ENCODE peak calls at places on chromosomes 2 and 18, in six cellular contexts. One of them, this sample, is unnamed.

GRCh38 chr2:225466891-225467604 is 67.5 kb downstream of the NYAP2 start:
- DNase-seq in A673: no peak
- DNase-seq in colonic mucosa: peak; percentile 22
- DNase-seq in prostate gland: no peak
- DNase-seq in brain microvascular endothelial cell: no peak
- DNase-seq in CD8-positive, alpha-beta memory T cell: no peak
- DNase-seq in this sample: no peak

GRCh38 chr2:17682098-17682857 is 71.3 kb downstream of the SMC6 start:
- DNase-seq in prostate gland: no peak
- DNase-seq in CD8-positive, alpha-beta memory T cell: no peak
- DNase-seq in A673: no peak
- DNase-seq in brain microvascular endothelial cell: no peak
- DNase-seq in colonic mucosa: no peak
- DNase-seq in this sample: no peak

GRCh38 chr2:187581125-187581896 is 27.1 kb upstream of the TFPI start:
- DNase-seq in colonic mucosa: peak; percentile 28
- DNase-seq in prostate gland: no peak
- DNase-seq in brain microvascular endothelial cell: peak; percentile 45
- DNase-seq in CD8-positive, alpha-beta memory T cell: no peak
- DNase-seq in A673: peak; percentile 79
- DNase-seq in this sample: no peak

GRCh38 chr18:6509417-6510198 is 94.9 kb upstream of the L3MBTL4 start:
- DNase-seq in A673: no peak
- DNase-seq in CD8-positive, alpha-beta memory T cell: no peak
- DNase-seq in brain microvascular endothelial cell: no peak
- DNase-seq in colonic mucosa: no peak
- DNase-seq in prostate gland: peak; percentile 25
- DNase-seq in this sample: no peak

GRCh38 chr2:38465789-38466127 is 88.7 kb upstream of the ATL2 start:
- DNase-seq in CD8-positive, alpha-beta memory T cell: no peak
- DNase-seq in colonic mucosa: peak; percentile 41
- DNase-seq in A673: peak; percentile 48
- DNase-seq in brain microvascular endothelial cell: peak; percentile 21
- DNase-seq in prostate gland: no peak
- DNase-seq in this sample: no peak

GRCh38 chr2:111168528-111168929 is 47.8 kb downstream of the BCL2L11 start:
- DNase-seq in CD8-positive, alpha-beta memory T cell: no peak
- DNase-seq in colonic mucosa: peak; percentile 63
- DNase-seq in A673: peak; percentile 44
- DNase-seq in brain microvascular endothelial cell: peak; percentile 83
- DNase-seq in prostate gland: no peak
- DNase-seq in this sample: peak; percentile 72

GRCh38 chr2:19762959-19763605 is 138.7 kb downstream of the TTC32 start:
- DNase-seq in colonic mucosa: no peak
- DNase-seq in A673: no peak
- DNase-seq in CD8-positive, alpha-beta memory T cell: no peak
- DNase-seq in brain microvascular endothelial cell: no peak
- DNase-seq in prostate gland: no peak
- DNase-seq in this sample: no peak

GRCh38 chr18:48979944-48980890 is 29.5 kb upstream of the SMAD7 start:
- DNase-seq in A673: no peak
- DNase-seq in prostate gland: no peak
- DNase-seq in CD8-positive, alpha-beta memory T cell: no peak
- DNase-seq in brain microvascular endothelial cell: peak; percentile 51
- DNase-seq in colonic mucosa: peak; percentile 36
- DNase-seq in this sample: no peak

GRCh38 chr18:77359561-77360314 is 110.1 kb downstream of the GALR1 start:
- DNase-seq in brain microvascular endothelial cell: no peak
- DNase-seq in CD8-positive, alpha-beta memory T cell: no peak
- DNase-seq in colonic mucosa: no peak
- DNase-seq in prostate gland: no peak
- DNase-seq in A673: no peak
- DNase-seq in this sample: no peak

GRCh38 chr2:223526106-223526505 is 76.1 kb downstream of the SCG2 start:
- DNase-seq in colonic mucosa: no peak
- DNase-seq in brain microvascular endothelial cell: no peak
- DNase-seq in CD8-positive, alpha-beta memory T cell: no peak
- DNase-seq in prostate gland: no peak
- DNase-seq in A673: no peak
- DNase-seq in this sample: no peak

DNA sequence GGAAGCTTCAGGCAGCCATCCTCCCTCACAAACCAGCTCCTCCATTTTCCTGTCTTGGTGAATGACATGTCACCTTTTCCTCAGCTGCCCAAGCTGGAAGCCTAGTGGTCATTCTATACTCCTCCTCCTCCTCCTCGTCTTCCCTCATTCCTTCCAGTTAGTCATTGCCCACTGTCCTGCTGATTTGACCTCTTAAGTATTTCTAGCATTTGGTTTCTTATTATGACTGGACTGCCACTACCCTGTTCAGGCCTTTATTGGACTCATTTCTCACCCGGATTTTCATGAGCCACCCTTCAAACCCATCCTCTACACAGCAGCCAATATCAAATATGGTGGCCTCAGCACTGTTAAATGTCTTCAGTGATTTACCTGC is 21.9 kb upstream of the MGAT5 start:
- DNase-seq in CD8-positive, alpha-beta memory T cell: no peak
- DNase-seq in A673: no peak
- DNase-seq in prostate gland: no peak
- DNase-seq in colonic mucosa: no peak
- DNase-seq in brain microvascular endothelial cell: peak; percentile 54
- DNase-seq in this sample: no peak
- H3K27ac ChIP-seq in CD8-positive, alpha-beta memory T cell: peak overlapping the region; percentile 26
- H3K27ac ChIP-seq in A673: no peak overlapping the region
- H3K27ac ChIP-seq in prostate gland: no peak overlapping the region
- H3K27ac ChIP-seq in colonic mucosa: no peak overlapping the region
- H3K27ac ChIP-seq in brain microvascular endothelial cell: peak overlapping the region; percentile 29
- H3K27ac ChIP-seq in this sample: no peak overlapping the region

DNA sequence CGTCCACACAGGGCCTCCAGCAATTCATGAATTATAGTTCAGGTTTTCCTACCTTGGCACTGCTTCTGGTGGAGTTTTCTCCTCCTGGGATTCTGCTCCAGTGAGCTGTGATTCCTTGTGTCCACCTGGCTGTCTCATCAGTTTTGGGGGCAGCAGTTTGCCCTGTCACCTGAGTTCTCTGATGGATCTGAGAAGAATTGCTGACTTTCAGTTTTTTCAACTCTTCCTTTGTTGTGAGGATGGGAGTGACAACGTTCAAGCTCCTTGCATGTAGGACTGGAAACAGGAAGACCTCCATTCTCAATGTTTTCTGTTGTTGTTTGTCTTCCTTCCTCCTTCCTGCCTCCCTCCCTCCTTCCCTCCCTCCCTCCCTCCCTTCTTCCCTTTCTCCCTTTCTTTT is 359.0 kb downstream of the TSN start:
- DNase-seq in brain microvascular endothelial cell: no peak
- DNase-seq in colonic mucosa: no peak
- DNase-seq in A673: no peak
- DNase-seq in prostate gland: no peak
- DNase-seq in CD8-positive, alpha-beta memory T cell: no peak
- DNase-seq in this sample: no peak
- H3K27me3 ChIP-seq in brain microvascular endothelial cell: no peaks in the 10 kb centered on the region
- H3K27me3 ChIP-seq in colonic mucosa: no peaks in the 10 kb centered on the region
- H3K27me3 ChIP-seq in A673: no peaks in the 10 kb centered on the region
- H3K27me3 ChIP-seq in prostate gland: no peaks in the 10 kb centered on the region
- H3K27me3 ChIP-seq in CD8-positive, alpha-beta memory T cell: no peaks in the 10 kb centered on the region
- H3K27me3 ChIP-seq in this sample: no peaks in the 10 kb centered on the region

GRCh38 chr18:46619559-46619958 is 37.5 kb downstream of the LOXHD1 start:
- DNase-seq in brain microvascular endothelial cell: no peak
- DNase-seq in A673: no peak
- DNase-seq in CD8-positive, alpha-beta memory T cell: no peak
- DNase-seq in prostate gland: no peak
- DNase-seq in colonic mucosa: no peak
- DNase-seq in this sample: no peak
- H3K27ac ChIP-seq in brain microvascular endothelial cell: no peak overlapping the region
- H3K27ac ChIP-seq in A673: no peak overlapping the region
- H3K27ac ChIP-seq in CD8-positive, alpha-beta memory T cell: no peak overlapping the region
- H3K27ac ChIP-seq in prostate gland: no peak overlapping the region
- H3K27ac ChIP-seq in colonic mucosa: no peak overlapping the region
- H3K27ac ChIP-seq in this sample: no peak overlapping the region

GRCh38 chr2:118834440-118834810 is 13.0 kb downstream of the EN1 start:
- DNase-seq in brain microvascular endothelial cell: no peak
- DNase-seq in colonic mucosa: no peak
- DNase-seq in CD8-positive, alpha-beta memory T cell: no peak
- DNase-seq in A673: no peak
- DNase-seq in prostate gland: no peak
- DNase-seq in this sample: no peak
- H3K27me3 ChIP-seq in brain microvascular endothelial cell: peaks cover 89% of the 10 kb centered on the region
- H3K27me3 ChIP-seq in colonic mucosa: peaks cover 68% of the 10 kb centered on the region
- H3K27me3 ChIP-seq in CD8-positive, alpha-beta memory T cell: peaks cover 25% of the 10 kb centered on the region
- H3K27me3 ChIP-seq in A673: peaks cover 81% of the 10 kb centered on the region
- H3K27me3 ChIP-seq in prostate gland: peaks cover 44% of the 10 kb centered on the region
- H3K27me3 ChIP-seq in this sample: no peaks in the 10 kb centered on the region

DNA sequence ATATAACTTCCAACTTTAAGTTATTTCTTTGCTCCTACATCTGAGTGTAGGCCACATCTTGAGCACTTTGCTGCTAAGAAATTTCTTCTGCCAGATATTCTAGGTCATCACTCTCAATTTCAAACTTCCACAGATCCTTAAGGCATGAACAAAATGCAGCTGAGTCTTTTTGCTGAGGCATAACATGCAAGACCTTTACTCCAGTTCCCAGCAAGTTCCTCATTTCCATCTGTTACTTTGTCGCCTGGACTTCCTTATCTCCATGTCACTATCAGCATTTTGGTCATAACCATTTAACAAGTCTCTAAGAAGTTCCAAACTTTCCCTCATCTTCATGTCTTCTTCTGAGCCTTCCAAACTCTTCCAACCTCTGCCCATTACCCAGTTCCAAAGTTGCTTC is 1077.3 kb upstream of the TMEFF2 start:
- DNase-seq in brain microvascular endothelial cell: no peak
- DNase-seq in prostate gland: no peak
- DNase-seq in colonic mucosa: no peak
- DNase-seq in A673: no peak
- DNase-seq in CD8-positive, alpha-beta memory T cell: no peak
- DNase-seq in this sample: no peak
- H3K27ac ChIP-seq in brain microvascular endothelial cell: no peak overlapping the region
- H3K27ac ChIP-seq in prostate gland: no peak overlapping the region
- H3K27ac ChIP-seq in colonic mucosa: no peak overlapping the region
- H3K27ac ChIP-seq in A673: no peak overlapping the region
- H3K27ac ChIP-seq in CD8-positive, alpha-beta memory T cell: no peak overlapping the region
- H3K27ac ChIP-seq in this sample: no peak overlapping the region

GRCh38 chr2:66438498-66439290 is 3.8 kb downstream of the MEIS1 start:
- DNase-seq in CD8-positive, alpha-beta memory T cell: no peak
- DNase-seq in brain microvascular endothelial cell: no peak
- DNase-seq in A673: no peak
- DNase-seq in prostate gland: no peak
- DNase-seq in colonic mucosa: no peak
- DNase-seq in this sample: no peak
- H3K27me3 ChIP-seq in CD8-positive, alpha-beta memory T cell: peaks cover 11% of the 10 kb centered on the region
- H3K27me3 ChIP-seq in brain microvascular endothelial cell: peaks cover 86% of the 10 kb centered on the region
- H3K27me3 ChIP-seq in A673: no peaks in the 10 kb centered on the region
- H3K27me3 ChIP-seq in prostate gland: peaks cover 3% of the 10 kb centered on the region
- H3K27me3 ChIP-seq in colonic mucosa: peaks cover 4% of the 10 kb centered on the region
- H3K27me3 ChIP-seq in this sample: no peaks in the 10 kb centered on the region

GRCh38 chr2:61367177-61367576 is 103.7 kb downstream of the USP34 start:
- DNase-seq in colonic mucosa: no peak
- DNase-seq in prostate gland: no peak
- DNase-seq in brain microvascular endothelial cell: no peak
- DNase-seq in A673: no peak
- DNase-seq in CD8-positive, alpha-beta memory T cell: no peak
- DNase-seq in this sample: no peak

GRCh38 chr2:61376211-61376610 is 94.7 kb downstream of the USP34 start:
- DNase-seq in prostate gland: no peak
- DNase-seq in A673: no peak
- DNase-seq in CD8-positive, alpha-beta memory T cell: no peak
- DNase-seq in colonic mucosa: no peak
- DNase-seq in brain microvascular endothelial cell: no peak
- DNase-seq in this sample: no peak

GRCh38 chr2:61368687-61369665 is 101.9 kb downstream of the USP34 start:
- DNase-seq in A673: no peak
- DNase-seq in colonic mucosa: no peak
- DNase-seq in brain microvascular endothelial cell: no peak
- DNase-seq in CD8-positive, alpha-beta memory T cell: no peak
- DNase-seq in prostate gland: no peak
- DNase-seq in this sample: no peak

GRCh38 chr2:61371027-61371426 is 99.9 kb downstream of the USP34 start:
- DNase-seq in prostate gland: no peak
- DNase-seq in brain microvascular endothelial cell: no peak
- DNase-seq in colonic mucosa: no peak
- DNase-seq in A673: no peak
- DNase-seq in CD8-positive, alpha-beta memory T cell: no peak
- DNase-seq in this sample: no peak
- H3K27ac ChIP-seq in prostate gland: no peak overlapping the region
- H3K27ac ChIP-seq in brain microvascular endothelial cell: no peak overlapping the region
- H3K27ac ChIP-seq in colonic mucosa: no peak overlapping the region
- H3K27ac ChIP-seq in A673: no peak overlapping the region
- H3K27ac ChIP-seq in CD8-positive, alpha-beta memory T cell: no peak overlapping the region
- H3K27ac ChIP-seq in this sample: no peak overlapping the region

GRCh38 chr2:174681983-174682577 is 82.2 kb downstream of the CHRNA1 start:
- DNase-seq in colonic mucosa: peak; percentile 25
- DNase-seq in CD8-positive, alpha-beta memory T cell: peak; percentile 28
- DNase-seq in brain microvascular endothelial cell: peak; percentile 26
- DNase-seq in A673: no peak
- DNase-seq in prostate gland: no peak
- DNase-seq in this sample: peak; percentile 69

GRCh38 chr2:174682578-174683391 is 81.5 kb downstream of the CHRNA1 start:
- DNase-seq in colonic mucosa: peak; percentile 58
- DNase-seq in prostate gland: peak; percentile 51
- DNase-seq in brain microvascular endothelial cell: peak; percentile 29
- DNase-seq in A673: peak; percentile 48
- DNase-seq in CD8-positive, alpha-beta memory T cell: peak; percentile 60
- DNase-seq in this sample: peak; percentile 75

GRCh38 chr2:174680221-174680620 is 82.6 kb upstream of the WIPF1 start:
- DNase-seq in brain microvascular endothelial cell: no peak
- DNase-seq in colonic mucosa: no peak
- DNase-seq in prostate gland: no peak
- DNase-seq in CD8-positive, alpha-beta memory T cell: no peak
- DNase-seq in A673: no peak
- DNase-seq in this sample: no peak

GRCh38 chr2:174683392-174683759 is 80.9 kb downstream of the CHRNA1 start:
- DNase-seq in A673: no peak
- DNase-seq in brain microvascular endothelial cell: peak; percentile 27
- DNase-seq in CD8-positive, alpha-beta memory T cell: no peak
- DNase-seq in prostate gland: no peak
- DNase-seq in colonic mucosa: no peak
- DNase-seq in this sample: no peak

DNA sequence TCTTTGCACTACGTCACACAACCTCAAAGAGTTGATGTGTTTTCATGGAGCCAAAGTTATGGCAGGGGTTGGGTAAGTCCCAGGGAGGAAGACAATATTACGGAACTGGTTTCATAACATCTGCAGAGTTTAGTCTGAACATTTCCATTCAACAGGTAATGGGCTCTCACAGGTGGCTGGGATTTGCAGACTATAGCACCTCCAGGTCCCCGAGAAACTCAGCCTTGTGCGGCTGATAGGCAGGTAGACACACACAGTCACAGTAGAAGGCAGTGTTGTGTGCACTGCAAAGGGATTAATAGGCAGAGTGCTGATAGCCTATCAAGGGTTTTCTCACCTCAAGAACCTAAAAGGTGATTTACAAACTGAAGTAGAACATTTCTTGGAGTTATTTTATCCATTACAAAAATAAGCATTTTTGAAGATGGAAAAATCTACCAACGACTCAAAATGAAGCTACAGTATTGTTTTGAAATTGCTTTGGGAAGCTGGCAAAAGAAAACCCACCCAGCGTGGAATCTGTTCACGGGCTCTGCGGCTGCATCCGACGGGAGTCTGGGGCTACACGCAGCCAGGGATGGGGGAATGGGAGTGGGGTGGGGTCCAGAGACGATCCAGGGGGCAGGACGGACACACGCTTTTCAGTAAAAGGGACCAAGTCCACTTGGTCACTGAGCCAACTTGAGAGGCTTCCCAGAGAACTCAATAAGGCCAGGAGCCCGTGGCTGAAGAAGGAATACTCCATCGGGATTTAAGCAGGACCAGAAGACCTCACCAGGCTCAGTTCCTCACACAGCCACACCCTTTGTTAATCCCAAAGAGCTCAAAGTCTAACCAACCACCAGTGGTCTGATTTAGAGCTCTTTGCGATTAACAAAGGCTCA is 82.9 kb downstream of the CHRNA1 start:
- DNase-seq in CD8-positive, alpha-beta memory T cell: no peak
- DNase-seq in prostate gland: no peak
- DNase-seq in colonic mucosa: no peak
- DNase-seq in A673: no peak
- DNase-seq in brain microvascular endothelial cell: no peak
- DNase-seq in this sample: no peak
- H3K27me3 ChIP-seq in CD8-positive, alpha-beta memory T cell: no peaks in the 10 kb centered on the region
- H3K27me3 ChIP-seq in prostate gland: no peaks in the 10 kb centered on the region
- H3K27me3 ChIP-seq in colonic mucosa: peaks cover 5% of the 10 kb centered on the region
- H3K27me3 ChIP-seq in A673: peaks cover 77% of the 10 kb centered on the region
- H3K27me3 ChIP-seq in brain microvascular endothelial cell: no peaks in the 10 kb centered on the region
- H3K27me3 ChIP-seq in this sample: peaks cover 30% of the 10 kb centered on the region

This sample was measured in psoas muscle.